ENCODE peak calls at places on chromosomes 1 and 21, in eight cellular contexts. V is DMS153; D is memory B cell; M is GM04503; Y is stimulated activated CD4-positive, alpha-beta T cell treated with anti-CD3 and anti-CD28 coated beads, Interleukin-2, amount 100 ng/mL, for 48 hours; T is T-helper 17 cell; K is GM20000; U is CD8-positive, alpha-beta memory T cell. W is an unnamed sample.

GRCh38 chr1:246647513-246647912 is 76.7 kb upstream of the SCCPDH start:
- DNase-seq in V (no peak), D (no peak), M (no peak), Y (no peak), T (no peak), K (no peak), U (no peak), W (no peak)

GRCh38 chr1:159925713-159926066 is 383 bp upstream of the TAGLN2 start:
- DNase-seq in V (no peak), D (no peak), M (no peak), Y (no peak), T (no peak), K (peak), U (no peak), W (no peak)

GRCh38 chr1:18282851-18283600 is 175.4 kb downstream of the IGSF21 start:
- DNase-seq in V (peak), D (no peak), M (no peak), Y (no peak), T (no peak), K (no peak), U (no peak), W (no peak)

GRCh38 chr21:42253466-42253865 is 34.5 kb downstream of the ABCG1 start:
- DNase-seq in V (no peak), D (no peak), M (no peak), Y (no peak), T (no peak), K (no peak), U (no peak), W (no peak)

GRCh38 chr1:183633676-183634343 is 1.8 kb downstream of the ARPC5 start:
- DNase-seq in V (peak), D (peak), M (peak), Y (no peak), T (no peak), K (peak), U (peak), W (no peak)

GRCh38 chr1:47918257-47918867 is 78.8 kb downstream of the TRABD2B start:
- DNase-seq in V (no peak), D (no peak), M (no peak), Y (no peak), T (no peak), K (no peak), U (no peak), W (no peak)

GRCh38 chr1:74835046-74835445 is 102.1 kb downstream of the TYW3 start:
- DNase-seq in V (no peak), D (no peak), M (no peak), Y (no peak), T (no peak), K (no peak), U (no peak), W (no peak)

GRCh38 chr1:111730706-111731105 is 8.5 kb downstream of the INKA2 start:
- DNase-seq in V (no peak), D (no peak), M (no peak), Y (no peak), T (no peak), K (no peak), U (no peak), W (no peak)

GRCh38 chr1:197200468-197200899 is 54.0 kb upstream of the ASPM start:
- DNase-seq in V (no peak), D (no peak), M (peak), Y (peak), T (no peak), K (no peak), U (no peak), W (no peak)

GRCh38 chr1:95154096-95154495 is 36.9 kb downstream of the TLCD4 start:
- DNase-seq in V (no peak), D (no peak), M (no peak), Y (no peak), T (no peak), K (no peak), U (no peak), W (no peak)

GRCh38 chr1:213162862-213163261 is 111.8 kb downstream of the RPS6KC1 start:
- DNase-seq in V (no peak), D (no peak), M (no peak), Y (no peak), T (no peak), K (no peak), U (no peak), W (no peak)

GRCh38 chr21:23534833-23535232 is 2072.4 kb downstream of the MRPL39 start:
- DNase-seq in V (no peak), D (no peak), M (no peak), Y (no peak), T (no peak), K (no peak), U (no peak), W (no peak)

GRCh38 chr21:46605759-46606426 is 1.0 kb upstream of the S100B start:
- DNase-seq in V (no peak), D (peak), M (no peak), Y (peak), T (no peak), K (peak), U (peak), W (peak)

GRCh38 chr1:246681822-246682221 is 42.4 kb upstream of the SCCPDH start:
- DNase-seq in V (peak), D (no peak), M (no peak), Y (no peak), T (no peak), K (no peak), U (no peak), W (no peak)

GRCh38 chr21:29649370-29649963 is 290.3 kb downstream of the GRIK1 start:
- DNase-seq in V (no peak), D (no peak), M (no peak), Y (no peak), T (no peak), K (no peak), U (no peak), W (no peak)

GRCh38 chr1:187490261-187490660 is 661.5 kb downstream of the PLA2G4A start:
- DNase-seq in V (no peak), D (no peak), M (no peak), Y (no peak), T (no peak), K (no peak), U (no peak), W (no peak)